ENCODE peak calls at places on chromosomes 3 and 15, in ten cellular contexts. One of them, this sample, is unnamed.

GRCh38 chr3:188664795-188665194 is 507.0 kb upstream of the TPRG1 start:
- DNase-seq in PC-9: no peak
- DNase-seq in GM06990: no peak
- DNase-seq in IMR-90: no peak
- DNase-seq in GM23248: no peak
- DNase-seq in SJSA1: no peak
- DNase-seq in stomach: no peak
- DNase-seq in WERI-Rb-1: peak; percentile 17
- DNase-seq in ovary: no peak
- DNase-seq in tibial artery: no peak
- DNase-seq in this sample: no peak

GRCh38 chr3:11238057-11238456 is 34.1 kb upstream of the ATG7 start:
- DNase-seq in GM23248: peak; percentile 91
- DNase-seq in SJSA1: peak; percentile 86
- DNase-seq in stomach: no peak
- DNase-seq in PC-9: peak; percentile 91
- DNase-seq in GM06990: peak; percentile 11
- DNase-seq in tibial artery: no peak
- DNase-seq in WERI-Rb-1: no peak
- DNase-seq in ovary: no peak
- DNase-seq in IMR-90: peak; percentile 95
- DNase-seq in this sample: no peak

GRCh38 chr15:66389098-66389858 is 2.6 kb downstream of the MAP2K1 start:
- DNase-seq in IMR-90: no peak
- DNase-seq in GM06990: peak; percentile 33
- DNase-seq in PC-9: no peak
- DNase-seq in stomach: no peak
- DNase-seq in GM23248: no peak
- DNase-seq in WERI-Rb-1: no peak
- DNase-seq in SJSA1: no peak
- DNase-seq in ovary: no peak
- DNase-seq in tibial artery: no peak
- DNase-seq in this sample: no peak

GRCh38 chr3:46926039-46926438 is 48.5 kb downstream of the PTH1R start:
- DNase-seq in GM06990: no peak
- DNase-seq in SJSA1: no peak
- DNase-seq in ovary: no peak
- DNase-seq in PC-9: no peak
- DNase-seq in GM23248: peak; percentile 67
- DNase-seq in WERI-Rb-1: no peak
- DNase-seq in stomach: no peak
- DNase-seq in IMR-90: peak; percentile 82
- DNase-seq in tibial artery: peak; percentile 82
- DNase-seq in this sample: no peak

GRCh38 chr15:55715355-55716076 is 27.4 kb downstream of the PRTG start:
- DNase-seq in WERI-Rb-1: peak; percentile 14
- DNase-seq in tibial artery: no peak
- DNase-seq in GM23248: no peak
- DNase-seq in PC-9: no peak
- DNase-seq in GM06990: no peak
- DNase-seq in ovary: no peak
- DNase-seq in stomach: no peak
- DNase-seq in SJSA1: no peak
- DNase-seq in IMR-90: no peak
- DNase-seq in this sample: no peak

GRCh38 chr3:131602011-131602779 is 99.4 kb upstream of the MRPL3 start:
- DNase-seq in GM23248: peak; percentile 16
- DNase-seq in WERI-Rb-1: no peak
- DNase-seq in tibial artery: no peak
- DNase-seq in stomach: no peak
- DNase-seq in SJSA1: no peak
- DNase-seq in ovary: no peak
- DNase-seq in PC-9: no peak
- DNase-seq in IMR-90: no peak
- DNase-seq in GM06990: no peak
- DNase-seq in this sample: no peak

GRCh38 chr3:122183521-122183892 is at the start of gene CASR:
- DNase-seq in WERI-Rb-1: peak; percentile 8
- DNase-seq in SJSA1: no peak
- DNase-seq in IMR-90: no peak
- DNase-seq in ovary: no peak
- DNase-seq in tibial artery: no peak
- DNase-seq in stomach: no peak
- DNase-seq in PC-9: no peak
- DNase-seq in GM06990: peak; percentile 1
- DNase-seq in GM23248: peak; percentile 15
- DNase-seq in this sample: peak; percentile 12

GRCh38 chr15:58190419-58190818 is 52.2 kb downstream of the AQP9 start:
- DNase-seq in WERI-Rb-1: no peak
- DNase-seq in PC-9: no peak
- DNase-seq in SJSA1: no peak
- DNase-seq in GM23248: peak; percentile 35
- DNase-seq in ovary: no peak
- DNase-seq in stomach: no peak
- DNase-seq in tibial artery: no peak
- DNase-seq in IMR-90: peak; percentile 6
- DNase-seq in GM06990: no peak
- DNase-seq in this sample: no peak

GRCh38 chr3:148149556-148149955 is 548.1 kb upstream of the AGTR1 start:
- DNase-seq in tibial artery: no peak
- DNase-seq in stomach: no peak
- DNase-seq in IMR-90: no peak
- DNase-seq in SJSA1: no peak
- DNase-seq in PC-9: no peak
- DNase-seq in GM06990: no peak
- DNase-seq in ovary: no peak
- DNase-seq in WERI-Rb-1: no peak
- DNase-seq in GM23248: no peak
- DNase-seq in this sample: no peak

GRCh38 chr15:33226559-33227181 is 32.2 kb upstream of the FMN1 start:
- DNase-seq in IMR-90: no peak
- DNase-seq in SJSA1: no peak
- DNase-seq in stomach: peak; percentile 66
- DNase-seq in GM06990: peak; percentile 9
- DNase-seq in PC-9: no peak
- DNase-seq in WERI-Rb-1: peak; percentile 48
- DNase-seq in GM23248: peak; percentile 46
- DNase-seq in ovary: no peak
- DNase-seq in tibial artery: no peak
- DNase-seq in this sample: peak; percentile 59

GRCh38 chr3:120039642-120040610 is 54.3 kb downstream of the GSK3B start:
- DNase-seq in stomach: no peak
- DNase-seq in ovary: no peak
- DNase-seq in SJSA1: no peak
- DNase-seq in IMR-90: no peak
- DNase-seq in GM06990: no peak
- DNase-seq in PC-9: no peak
- DNase-seq in GM23248: no peak
- DNase-seq in tibial artery: no peak
- DNase-seq in WERI-Rb-1: peak; percentile 25
- DNase-seq in this sample: no peak

GRCh38 chr3:158802399-158803023 is 657 bp downstream of the MFSD1 start:
- DNase-seq in SJSA1: no peak
- DNase-seq in PC-9: peak; percentile 40
- DNase-seq in stomach: no peak
- DNase-seq in GM23248: peak; percentile 64
- DNase-seq in IMR-90: peak; percentile 23
- DNase-seq in WERI-Rb-1: no peak
- DNase-seq in tibial artery: no peak
- DNase-seq in GM06990: no peak
- DNase-seq in ovary: no peak
- DNase-seq in this sample: no peak

GRCh38 chr3:176739169-176739568 is 458.1 kb downstream of the TBL1XR1 start:
- DNase-seq in tibial artery: no peak
- DNase-seq in PC-9: no peak
- DNase-seq in stomach: no peak
- DNase-seq in WERI-Rb-1: no peak
- DNase-seq in IMR-90: peak; percentile 46
- DNase-seq in SJSA1: peak; percentile 31
- DNase-seq in GM23248: no peak
- DNase-seq in ovary: no peak
- DNase-seq in GM06990: no peak
- DNase-seq in this sample: no peak

GRCh38 chr15:100703032-100703578 is 100.7 kb downstream of the ASB7 start:
- DNase-seq in IMR-90: peak; percentile 93
- DNase-seq in WERI-Rb-1: no peak
- DNase-seq in stomach: no peak
- DNase-seq in tibial artery: no peak
- DNase-seq in PC-9: peak; percentile 64
- DNase-seq in ovary: peak; percentile 1
- DNase-seq in SJSA1: peak; percentile 96
- DNase-seq in GM23248: peak; percentile 91
- DNase-seq in GM06990: peak; percentile 49
- DNase-seq in this sample: no peak

GRCh38 chr3:143763568-143764162 is 84.6 kb downstream of the SLC9A9 start:
- DNase-seq in WERI-Rb-1: no peak
- DNase-seq in GM23248: peak; percentile 58
- DNase-seq in stomach: no peak
- DNase-seq in GM06990: no peak
- DNase-seq in tibial artery: no peak
- DNase-seq in SJSA1: no peak
- DNase-seq in PC-9: no peak
- DNase-seq in ovary: no peak
- DNase-seq in IMR-90: peak; percentile 13
- DNase-seq in this sample: no peak

GRCh38 chr15:100740105-100740504 is 137.7 kb downstream of the ASB7 start:
- DNase-seq in GM23248: no peak
- DNase-seq in PC-9: no peak
- DNase-seq in ovary: no peak
- DNase-seq in IMR-90: peak; percentile 90
- DNase-seq in WERI-Rb-1: no peak
- DNase-seq in GM06990: no peak
- DNase-seq in SJSA1: no peak
- DNase-seq in stomach: no peak
- DNase-seq in tibial artery: no peak
- DNase-seq in this sample: no peak

GRCh38 chr3:102233881-102234280 is 200.9 kb upstream of the ZPLD1 start:
- DNase-seq in GM23248: no peak
- DNase-seq in PC-9: peak; percentile 44
- DNase-seq in IMR-90: no peak
- DNase-seq in tibial artery: no peak
- DNase-seq in SJSA1: no peak
- DNase-seq in GM06990: peak; percentile 52
- DNase-seq in WERI-Rb-1: no peak
- DNase-seq in stomach: no peak
- DNase-seq in ovary: no peak
- DNase-seq in this sample: no peak

GRCh38 chr3:53590606-53591005 is 96.2 kb downstream of the CACNA1D start:
- DNase-seq in tibial artery: no peak
- DNase-seq in GM06990: no peak
- DNase-seq in IMR-90: no peak
- DNase-seq in stomach: no peak
- DNase-seq in SJSA1: no peak
- DNase-seq in WERI-Rb-1: no peak
- DNase-seq in PC-9: no peak
- DNase-seq in GM23248: no peak
- DNase-seq in ovary: no peak
- DNase-seq in this sample: no peak

GRCh38 chr3:53589806-53590205 is 95.4 kb downstream of the CACNA1D start:
- DNase-seq in GM06990: no peak
- DNase-seq in PC-9: no peak
- DNase-seq in GM23248: no peak
- DNase-seq in WERI-Rb-1: no peak
- DNase-seq in tibial artery: no peak
- DNase-seq in stomach: no peak
- DNase-seq in IMR-90: no peak
- DNase-seq in SJSA1: no peak
- DNase-seq in ovary: no peak
- DNase-seq in this sample: no peak

GRCh38 chr3:53589201-53589600 is 94.8 kb downstream of the CACNA1D start:
- DNase-seq in ovary: no peak
- DNase-seq in SJSA1: no peak
- DNase-seq in GM23248: no peak
- DNase-seq in tibial artery: no peak
- DNase-seq in GM06990: no peak
- DNase-seq in IMR-90: no peak
- DNase-seq in stomach: no peak
- DNase-seq in PC-9: no peak
- DNase-seq in WERI-Rb-1: no peak
- DNase-seq in this sample: no peak

GRCh38 chr3:53585042-53585441 is 90.6 kb downstream of the CACNA1D start:
- DNase-seq in GM23248: no peak
- DNase-seq in IMR-90: no peak
- DNase-seq in tibial artery: no peak
- DNase-seq in SJSA1: no peak
- DNase-seq in GM06990: no peak
- DNase-seq in PC-9: no peak
- DNase-seq in WERI-Rb-1: no peak
- DNase-seq in stomach: no peak
- DNase-seq in ovary: no peak
- DNase-seq in this sample: no peak

GRCh38 chr3:53588122-53588521 is 93.7 kb downstream of the CACNA1D start:
- DNase-seq in SJSA1: no peak
- DNase-seq in tibial artery: no peak
- DNase-seq in stomach: no peak
- DNase-seq in WERI-Rb-1: no peak
- DNase-seq in PC-9: no peak
- DNase-seq in IMR-90: no peak
- DNase-seq in ovary: no peak
- DNase-seq in GM23248: no peak
- DNase-seq in GM06990: no peak
- DNase-seq in this sample: no peak
- H3K27me3 ChIP-seq in SJSA1: no peaks in the 10 kb centered on the region
- H3K27me3 ChIP-seq in tibial artery: no peaks in the 10 kb centered on the region
- H3K27me3 ChIP-seq in stomach: no peaks in the 10 kb centered on the region
- H3K27me3 ChIP-seq in WERI-Rb-1: no peaks in the 10 kb centered on the region
- H3K27me3 ChIP-seq in PC-9: peaks cover 64% of the 10 kb centered on the region
- H3K27me3 ChIP-seq in IMR-90: no peaks in the 10 kb centered on the region
- H3K27me3 ChIP-seq in ovary: no peaks in the 10 kb centered on the region
- H3K27me3 ChIP-seq in GM23248: no peaks in the 10 kb centered on the region
- H3K27me3 ChIP-seq in GM06990: no peaks in the 10 kb centered on the region
- H3K27me3 ChIP-seq in this sample: no peaks in the 10 kb centered on the region

GRCh38 chr15:35838422-35839150 is 292.6 kb upstream of the DPH6 start:
- DNase-seq in stomach: no peak
- DNase-seq in ovary: no peak
- DNase-seq in PC-9: no peak
- DNase-seq in GM23248: no peak
- DNase-seq in WERI-Rb-1: no peak
- DNase-seq in IMR-90: no peak
- DNase-seq in SJSA1: no peak
- DNase-seq in tibial artery: no peak
- DNase-seq in GM06990: no peak
- DNase-seq in this sample: no peak
- H3K27me3 ChIP-seq in stomach: no peaks in the 10 kb centered on the region
- H3K27me3 ChIP-seq in ovary: no peaks in the 10 kb centered on the region
- H3K27me3 ChIP-seq in PC-9: no peaks in the 10 kb centered on the region
- H3K27me3 ChIP-seq in GM23248: peaks cover 2% of the 10 kb centered on the region
- H3K27me3 ChIP-seq in WERI-Rb-1: no peaks in the 10 kb centered on the region
- H3K27me3 ChIP-seq in IMR-90: peaks cover 35% of the 10 kb centered on the region
- H3K27me3 ChIP-seq in SJSA1: peaks cover under 1% of the 10 kb centered on the region
- H3K27me3 ChIP-seq in tibial artery: no peaks in the 10 kb centered on the region
- H3K27me3 ChIP-seq in GM06990: no peaks in the 10 kb centered on the region
- H3K27me3 ChIP-seq in this sample: no peaks in the 10 kb centered on the region

GRCh38 chr3:138943724-138944131 is 3.2 kb downstream of the FOXL2 start:
- DNase-seq in stomach: no peak
- DNase-seq in WERI-Rb-1: no peak
- DNase-seq in GM23248: no peak
- DNase-seq in tibial artery: no peak
- DNase-seq in ovary: peak; percentile 33
- DNase-seq in IMR-90: no peak
- DNase-seq in PC-9: no peak
- DNase-seq in GM06990: no peak
- DNase-seq in SJSA1: peak; percentile 37
- DNase-seq in this sample: no peak
- H3K27me3 ChIP-seq in stomach: peaks cover 100% of the 10 kb centered on the region
- H3K27me3 ChIP-seq in WERI-Rb-1: no peaks in the 10 kb centered on the region
- H3K27me3 ChIP-seq in GM23248: peaks cover 16% of the 10 kb centered on the region
- H3K27me3 ChIP-seq in tibial artery: peaks cover 96% of the 10 kb centered on the region
- H3K27me3 ChIP-seq in ovary: no peaks in the 10 kb centered on the region
- H3K27me3 ChIP-seq in IMR-90: peaks cover 97% of the 10 kb centered on the region
- H3K27me3 ChIP-seq in PC-9: peaks cover 6% of the 10 kb centered on the region
- H3K27me3 ChIP-seq in GM06990: peaks cover 5% of the 10 kb centered on the region
- H3K27me3 ChIP-seq in SJSA1: peaks cover 81% of the 10 kb centered on the region
- H3K27me3 ChIP-seq in this sample: peaks cover 100% of the 10 kb centered on the region

GRCh38 chr3:151086484-151087456 is 1.3 kb downstream of the MED12L start:
- DNase-seq in stomach: peak; percentile 67
- DNase-seq in ovary: peak; percentile 62
- DNase-seq in WERI-Rb-1: peak; percentile 86
- DNase-seq in tibial artery: peak; percentile 82
- DNase-seq in SJSA1: peak; percentile 60
- DNase-seq in GM23248: peak; percentile 95
- DNase-seq in IMR-90: peak; percentile 86
- DNase-seq in GM06990: peak; percentile 64
- DNase-seq in PC-9: peak; percentile 62
- DNase-seq in this sample: peak; percentile 68
- H3K27me3 ChIP-seq in stomach: peaks cover 48% of the 10 kb centered on the region
- H3K27me3 ChIP-seq in ovary: no peaks in the 10 kb centered on the region
- H3K27me3 ChIP-seq in WERI-Rb-1: peaks cover 77% of the 10 kb centered on the region
- H3K27me3 ChIP-seq in tibial artery: peaks cover 8% of the 10 kb centered on the region
- H3K27me3 ChIP-seq in SJSA1: peaks cover 54% of the 10 kb centered on the region
- H3K27me3 ChIP-seq in GM23248: peaks cover 28% of the 10 kb centered on the region
- H3K27me3 ChIP-seq in IMR-90: peaks cover 47% of the 10 kb centered on the region
- H3K27me3 ChIP-seq in GM06990: peaks cover 3% of the 10 kb centered on the region
- H3K27me3 ChIP-seq in PC-9: no peaks in the 10 kb centered on the region
- H3K27me3 ChIP-seq in this sample: peaks cover 45% of the 10 kb centered on the region

This sample was measured in heart right ventricle.